ENCODE peak calls at places on chromosome 2, in ten cellular contexts. N, Z, A, R, C, H, X, P, J and M are unnamed samples.

GRCh38 chr2:96970910-96971309 is 15.5 kb downstream of the FAM178B start:
- DNase-seq in N (no peak), Z (no peak), A (no peak), R (no peak), C (no peak), H (no peak), X (no peak), P (no peak), J (no peak), M (no peak)

GRCh38 chr2:240435955-240436625 is 627 bp downstream of the GPC1 start:
- DNase-seq in N (no peak), Z (peak), A (no peak), R (no peak), C (no peak), H (no peak), X (no peak), P (no peak), J (peak), M (peak)

GRCh38 chr2:113136828-113137775 is 9.7 kb downstream of the IL1RN start:
- DNase-seq in N (peak), Z (no peak), A (peak), R (peak), C (peak), H (peak), X (no peak), P (peak), J (no peak), M (no peak)

GRCh38 chr2:169928463-169928864 is 101.2 kb downstream of the UBR3 start:
- DNase-seq in N (peak), Z (peak), A (peak), R (peak), C (no peak), H (peak), X (no peak), P (no peak), J (no peak), M (no peak)

GRCh38 chr2:217993817-217994459 is 8.9 kb downstream of the TNS1 start:
- DNase-seq in N (peak), Z (peak), A (peak), R (no peak), C (no peak), H (peak), X (no peak), P (no peak), J (peak), M (peak)

GRCh38 chr2:111698743-111699554 is 185.0 kb downstream of the ANAPC1 start:
- DNase-seq in N (peak), Z (peak), A (peak), R (peak), C (peak), H (peak), X (no peak), P (peak), J (peak), M (no peak)

GRCh38 chr2:135791418-135792190 is 45.4 kb downstream of the LCT start:
- DNase-seq in N (no peak), Z (no peak), A (no peak), R (peak), C (no peak), H (peak), X (no peak), P (no peak), J (no peak), M (no peak)

GRCh38 chr2:60934153-60934722 is 52.9 kb downstream of the REL start:
- DNase-seq in N (no peak), Z (no peak), A (no peak), R (no peak), C (no peak), H (no peak), X (no peak), P (no peak), J (no peak), M (no peak)

GRCh38 chr2:75243219-75243618 is 43.9 kb upstream of the TACR1 start:
- DNase-seq in N (no peak), Z (no peak), A (no peak), R (no peak), C (no peak), H (no peak), X (no peak), P (no peak), J (no peak), M (no peak)

GRCh38 chr2:169259402-169259801 is 102.9 kb downstream of the LRP2 start:
- DNase-seq in N (no peak), Z (no peak), A (no peak), R (no peak), C (no peak), H (no peak), X (no peak), P (no peak), J (no peak), M (no peak)

GRCh38 chr2:170656669-170657068 is 58.5 kb upstream of the SP5 start:
- DNase-seq in N (no peak), Z (no peak), A (no peak), R (no peak), C (no peak), H (no peak), X (no peak), P (no peak), J (no peak), M (no peak)

GRCh38 chr2:29587791-29588190 is 333.6 kb downstream of the ALK start:
- DNase-seq in N (no peak), Z (no peak), A (no peak), R (peak), C (no peak), H (no peak), X (no peak), P (no peak), J (no peak), M (no peak)

GRCh38 chr2:96868555-96869280 is 1.2 kb downstream of the SEMA4C start:
- DNase-seq in N (peak), Z (peak), A (peak), R (peak), C (peak), H (peak), X (peak), P (peak), J (peak), M (peak)

GRCh38 chr2:159195719-159196118 is 90.8 kb downstream of the WDSUB1 start:
- DNase-seq in N (no peak), Z (no peak), A (no peak), R (no peak), C (no peak), H (no peak), X (no peak), P (no peak), J (peak), M (no peak)